ENCODE peak calls at places on chromosomes 13 and 19, in seven cellular contexts. I is T-cell; M is activated CD4-positive, CD25-positive, alpha-beta regulatory T cell; C is iPS DF 6.9; F is T-helper 17 cell; V is Caco-2; K is stimulated activated CD4-positive, alpha-beta T cell treated with anti-CD3 and anti-CD28 coated beads, TNF-alpha, amount 100 ng/mL, for 1 hour. Q is an unnamed sample.

GRCh38 chr19:1513492-1514294 is 874 bp upstream of the ADAMTSL5 start:
- DNase-seq in V (peak), K (peak), F (peak), M (peak), I (peak), C (no peak), Q (no peak)

GRCh38 chr13:92122454-92122853 is 724.0 kb downstream of the GPC5 start:
- DNase-seq in M (no peak), V (peak), I (no peak), F (no peak), C (no peak), K (no peak), Q (no peak)

GRCh38 chr19:30498707-30499106 is 126.5 kb downstream of the ZNF536 start:
- DNase-seq in V (no peak), F (no peak), I (no peak), M (no peak), C (peak), K (no peak), Q (no peak)

GRCh38 chr13:110812111-110812868 is 98.8 kb downstream of the ING1 start:
- DNase-seq in F (no peak), M (no peak), K (no peak), C (no peak), I (no peak), V (no peak), Q (no peak)

GRCh38 chr19:3324405-3324856 is 42.0 kb upstream of the NFIC start:
- DNase-seq in K (peak), F (peak), M (peak), I (peak), V (peak), C (no peak), Q (no peak)

GRCh38 chr19:6720369-6721112 is at the start of gene C3:
- DNase-seq in I (no peak), M (no peak), K (no peak), V (peak), C (no peak), F (no peak), Q (no peak)

GRCh38 chr19:13053761-13054604 is 48.7 kb downstream of the LYL1 start:
- DNase-seq in I (no peak), V (peak), M (no peak), F (no peak), K (no peak), C (no peak), Q (peak)

GRCh38 chr13:74406439-74406838 is 272.2 kb upstream of the KLF12 start:
- DNase-seq in K (no peak), M (no peak), V (no peak), F (no peak), C (no peak), I (no peak), Q (no peak)

GRCh38 chr13:20997301-20998061 is 63.9 kb downstream of the LATS2 start:
- DNase-seq in I (no peak), M (no peak), K (no peak), C (no peak), V (no peak), F (no peak), Q (no peak)

GRCh38 chr19:2733930-2734588 is 5.8 kb downstream of the SLC39A3 start:
- DNase-seq in I (no peak), K (no peak), F (no peak), M (no peak), C (no peak), V (no peak), Q (no peak)

GRCh38 chr13:113548171-113548641 is 36.3 kb upstream of the TFDP1 start:
- DNase-seq in C (no peak), V (no peak), M (no peak), I (no peak), F (no peak), K (no peak), Q (no peak)

GRCh38 chr19:50693064-50693975 is 26.3 kb downstream of the SHANK1 start:
- DNase-seq in K (no peak), M (no peak), F (no peak), C (no peak), I (no peak), V (no peak), Q (no peak)

GRCh38 chr19:5956728-5957127 is 21.2 kb downstream of the RANBP3 start:
- DNase-seq in K (no peak), C (no peak), I (no peak), M (no peak), F (no peak), V (no peak), Q (no peak)